ENCODE peak calls at places on chromosomes 7 and 10, in six cellular contexts. I, X, O, W, F and Q are unnamed samples.

GRCh38 chr10:61283066-61283465 is 170.1 kb downstream of the TMEM26 start:
- DNase-seq in O (peak), I (no peak), F (no peak), X (no peak), W (peak), Q (no peak)

GRCh38 chr7:3179456-3179855 is 121.6 kb upstream of the SDK1 start:
- DNase-seq in W (no peak), O (no peak), F (no peak), X (no peak), I (no peak), Q (no peak)

GRCh38 chr10:30124706-30125105 is 65.3 kb upstream of the JCAD start:
- DNase-seq in I (no peak), X (no peak), W (no peak), O (no peak), F (no peak), Q (no peak)

GRCh38 chr7:40232242-40232929 is 97.6 kb downstream of the SUGCT start:
- DNase-seq in O (peak), F (no peak), I (no peak), X (peak), W (peak), Q (peak)

GRCh38 chr10:90587081-90587491 is 270.8 kb downstream of the HTR7 start:
- DNase-seq in F (no peak), X (peak), W (peak), O (peak), I (no peak), Q (peak)

GRCh38 chr7:6653101-6653995 is 16.2 kb downstream of the ZNF316 start:
- DNase-seq in I (no peak), O (no peak), F (peak), X (no peak), W (no peak), Q (no peak)

GRCh38 chr7:129609666-129610065 is 1.9 kb upstream of the NRF1 start:
- DNase-seq in O (no peak), X (no peak), I (no peak), W (no peak), F (no peak), Q (no peak)

GRCh38 chr10:119769886-119770285 is 44.0 kb downstream of the INPP5F start:
- DNase-seq in O (peak), I (no peak), W (peak), F (no peak), X (peak), Q (peak)

GRCh38 chr7:27164381-27165088 is 802 bp downstream of the HOXA9 start:
- DNase-seq in I (no peak), W (no peak), X (peak), O (no peak), F (peak), Q (no peak)

GRCh38 chr7:44283381-44284211 is 41.8 kb downstream of the CAMK2B start:
- DNase-seq in O (no peak), X (no peak), W (no peak), I (no peak), F (peak), Q (no peak)

GRCh38 chr7:140610204-140611165 is 30.1 kb downstream of the DENND2A start:
- DNase-seq in X (no peak), O (peak), I (no peak), F (no peak), W (no peak), Q (peak)

GRCh38 chr7:116354546-116355422 is 144.4 kb downstream of the TES start:
- DNase-seq in W (peak), I (no peak), X (peak), F (peak), O (peak), Q (peak)

GRCh38 chr10:123583639-123584418 is 82.3 kb upstream of the GPR26 start:
- DNase-seq in F (peak), W (peak), X (peak), O (peak), I (no peak), Q (peak)

GRCh38 chr7:133837248-133837647 is 289.9 kb upstream of the LRGUK start:
- DNase-seq in O (no peak), X (no peak), W (no peak), I (no peak), F (no peak), Q (no peak)

GRCh38 chr10:122021828-122022227 is 32.9 kb downstream of the TACC2 start:
- DNase-seq in X (no peak), F (no peak), I (no peak), W (no peak), O (no peak), Q (no peak)
- H3K4me3 ChIP-seq in X (no peak), F (no peak), I (no peak), W (no peak), O (no peak), Q (no peak)

DNA sequence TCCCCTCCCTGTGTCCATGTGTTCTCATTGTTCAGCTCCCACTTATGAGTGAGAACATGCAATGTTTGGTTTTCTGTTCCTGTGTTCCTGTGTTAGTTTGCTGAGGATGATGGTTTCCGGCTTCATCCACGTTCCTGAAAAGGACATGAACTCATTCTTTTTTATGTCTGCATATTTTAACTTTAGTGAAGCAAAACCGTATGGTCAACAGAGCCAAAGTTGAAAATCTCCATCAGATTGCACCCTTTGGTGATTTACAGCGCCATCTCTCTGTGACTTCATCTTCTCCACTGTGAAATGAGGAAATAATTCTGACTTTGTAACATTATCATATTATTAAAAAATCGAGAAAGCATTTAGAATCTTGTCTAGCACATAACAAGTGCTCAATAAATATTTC is 132.3 kb upstream of the PLXDC2 start:
- DNase-seq in W (no peak), X (no peak), I (no peak), F (no peak), O (peak), Q (peak)
- TF ChIP-seq CTCF in W (no peak), X (no peak), I (no peak), F (no peak), O (peak), Q (no peak)

GRCh38 chr7:37084303-37084702 is 360.0 kb upstream of the AOAH start:
- DNase-seq in I (no peak), X (no peak), O (no peak), F (no peak), W (no peak), Q (no peak)
- H3K4me3 ChIP-seq in I (no peak), X (no peak), O (no peak), F (no peak), W (no peak), Q (no peak)

DNA sequence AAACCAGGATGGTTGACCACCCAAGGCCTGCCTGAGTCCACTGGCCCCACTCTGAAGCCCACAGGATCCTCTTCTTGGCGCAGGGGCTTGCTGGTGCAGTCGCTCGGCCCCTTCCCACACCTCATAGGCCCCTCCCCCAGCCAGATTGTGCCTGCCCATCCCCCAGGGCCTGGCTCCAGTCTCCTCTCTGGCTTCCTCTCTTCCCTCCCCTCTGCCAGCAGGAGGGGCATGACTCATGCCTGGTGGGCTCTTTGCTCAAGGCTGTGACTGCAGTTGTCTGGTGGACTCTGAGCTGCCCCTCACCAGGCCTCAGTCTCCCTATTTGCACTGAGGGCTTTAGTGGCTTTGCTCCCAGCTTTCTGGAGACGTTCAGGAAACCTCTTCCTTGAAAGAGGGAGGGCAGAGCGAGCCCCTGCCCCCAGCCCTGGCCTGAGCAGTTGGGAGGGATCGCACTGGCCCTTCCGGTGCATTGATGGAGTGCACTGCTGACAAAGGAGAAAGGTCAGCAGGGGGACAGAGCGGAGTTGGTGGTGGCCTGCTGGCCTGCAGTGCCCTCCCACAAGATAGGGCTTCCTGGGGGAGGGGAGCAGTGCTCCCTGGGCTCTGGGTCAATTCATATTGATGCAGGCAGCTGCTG is 60.7 kb downstream of the ZMIZ1 start:
- DNase-seq in F (no peak), W (peak), O (peak), I (no peak), X (no peak), Q (no peak)
- TF ChIP-seq CTCF in F (no peak), W (no peak), O (peak), I (no peak), X (no peak), Q (peak)

DNA sequence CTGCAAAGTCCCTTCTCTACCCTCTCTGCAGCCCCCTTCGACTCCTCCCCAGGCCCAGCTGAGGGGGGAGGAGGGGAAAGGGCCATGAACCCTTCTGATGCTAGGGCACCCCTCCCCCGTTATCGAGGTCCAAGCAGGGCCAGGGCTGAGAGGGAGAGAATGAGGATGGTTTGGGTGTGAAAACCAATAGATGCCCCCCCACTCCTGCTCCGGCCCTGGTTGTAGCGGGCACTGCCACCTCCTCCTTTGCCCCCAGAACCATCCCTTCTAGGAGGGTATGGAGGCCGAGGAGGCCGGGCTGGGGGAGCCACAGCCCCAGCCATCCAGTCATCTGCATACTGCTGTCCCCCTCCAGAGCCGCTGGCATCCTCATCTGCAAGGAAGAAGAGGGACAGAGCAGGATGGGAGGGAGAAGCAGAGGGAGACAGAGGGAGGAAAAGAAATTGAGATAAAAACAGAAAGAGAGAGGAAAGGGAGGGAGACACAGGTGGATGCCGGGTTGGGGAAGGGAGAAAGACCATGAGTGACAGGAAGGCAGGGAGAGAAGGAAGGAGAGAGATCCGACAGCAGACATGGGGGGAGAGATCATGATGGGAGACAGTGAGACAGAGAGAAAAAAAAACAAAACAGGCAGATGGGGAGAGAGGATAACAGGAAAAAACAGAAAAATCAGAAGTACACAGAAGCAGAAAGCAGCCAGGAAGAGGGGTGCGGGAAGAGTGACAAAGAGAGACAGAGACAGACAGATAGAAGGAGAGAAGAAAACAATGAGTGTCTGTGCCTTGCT is 1.9 kb upstream of the GAL3ST4 start:
- DNase-seq in W (no peak), X (no peak), O (no peak), F (peak), I (no peak), Q (no peak)
- H3K4me3 ChIP-seq in W (no peak), X (no peak), O (no peak), F (no peak), I (no peak), Q (no peak)

DNA sequence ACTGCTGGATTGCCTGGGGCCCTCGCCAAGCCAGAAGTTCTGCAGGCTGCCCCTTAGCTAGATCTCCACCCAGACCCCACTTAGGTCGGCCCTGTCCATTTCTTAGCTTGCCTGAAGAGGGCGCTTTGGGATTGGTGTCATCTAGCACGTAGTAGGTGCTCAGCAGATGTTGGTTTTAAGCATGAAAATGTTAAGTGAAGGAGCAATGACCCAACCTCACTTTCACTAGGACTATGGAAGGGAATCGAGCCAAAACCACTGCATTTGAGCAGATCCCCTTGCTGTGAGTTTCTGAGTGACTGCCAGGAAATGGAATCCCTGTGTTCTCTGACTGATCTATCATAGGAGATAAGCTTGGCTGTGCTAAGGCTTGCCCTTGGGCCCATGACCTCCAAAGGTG is 131.7 kb upstream of the EEPD1 start:
- DNase-seq in F (no peak), X (no peak), W (no peak), I (no peak), O (no peak), Q (peak)
- TF ChIP-seq CTCF in F (no peak), X (peak), W (peak), I (peak), O (peak), Q (peak)